ENCODE peak calls at places on chromosomes 3 and 15, in ten cellular contexts. One of them, this sample, is unnamed.

GRCh38 chr3:37601832-37602231 is 259.8 kb upstream of the CTDSPL start:
- DNase-seq in activated CD4-positive, alpha-beta T cell treated with anti-CD3 and anti-CD28 coated beads for 1 hour: no peak
- DNase-seq in posterior cingulate gyrus: no peak
- DNase-seq in KG1: no peak
- DNase-seq in activated CD8-positive, alpha-beta memory T cell treated with anti-CD3 and anti-CD28 coated beads, Interleukin-2, amount 50 U/mL, for 48 hours: no peak
- DNase-seq in BJ: no peak
- DNase-seq in astrocyte of the spinal cord: no peak
- DNase-seq in NCI-H748 treated with DMSO at 0.1 percent for 48 hours: no peak
- DNase-seq in T-helper 1 cell: no peak
- DNase-seq in neural progenitor cell: no peak
- DNase-seq in this sample: no peak

GRCh38 chr3:10286596-10287295 is 6.0 kb downstream of the GHRL start:
- DNase-seq in activated CD4-positive, alpha-beta T cell treated with anti-CD3 and anti-CD28 coated beads for 1 hour: no peak
- DNase-seq in posterior cingulate gyrus: no peak
- DNase-seq in KG1: no peak
- DNase-seq in activated CD8-positive, alpha-beta memory T cell treated with anti-CD3 and anti-CD28 coated beads, Interleukin-2, amount 50 U/mL, for 48 hours: no peak
- DNase-seq in BJ: no peak
- DNase-seq in astrocyte of the spinal cord: peak; percentile 83
- DNase-seq in NCI-H748 treated with DMSO at 0.1 percent for 48 hours: no peak
- DNase-seq in T-helper 1 cell: no peak
- DNase-seq in neural progenitor cell: peak; percentile 53
- DNase-seq in this sample: peak; percentile 52

GRCh38 chr15:89363133-89363532 is 28.5 kb upstream of the POLG start:
- DNase-seq in activated CD4-positive, alpha-beta T cell treated with anti-CD3 and anti-CD28 coated beads for 1 hour: no peak
- DNase-seq in posterior cingulate gyrus: no peak
- DNase-seq in KG1: no peak
- DNase-seq in activated CD8-positive, alpha-beta memory T cell treated with anti-CD3 and anti-CD28 coated beads, Interleukin-2, amount 50 U/mL, for 48 hours: no peak
- DNase-seq in BJ: no peak
- DNase-seq in astrocyte of the spinal cord: no peak
- DNase-seq in NCI-H748 treated with DMSO at 0.1 percent for 48 hours: no peak
- DNase-seq in T-helper 1 cell: no peak
- DNase-seq in neural progenitor cell: no peak
- DNase-seq in this sample: no peak

GRCh38 chr3:197082871-197083270 is 53.3 kb upstream of the MELTF start:
- DNase-seq in activated CD4-positive, alpha-beta T cell treated with anti-CD3 and anti-CD28 coated beads for 1 hour: no peak
- DNase-seq in posterior cingulate gyrus: no peak
- DNase-seq in KG1: no peak
- DNase-seq in activated CD8-positive, alpha-beta memory T cell treated with anti-CD3 and anti-CD28 coated beads, Interleukin-2, amount 50 U/mL, for 48 hours: no peak
- DNase-seq in BJ: no peak
- DNase-seq in astrocyte of the spinal cord: peak; percentile 9
- DNase-seq in NCI-H748 treated with DMSO at 0.1 percent for 48 hours: no peak
- DNase-seq in T-helper 1 cell: no peak
- DNase-seq in neural progenitor cell: no peak
- DNase-seq in this sample: no peak

GRCh38 chr3:13546667-13547171 is 2.2 kb upstream of the FBLN2 start:
- DNase-seq in activated CD4-positive, alpha-beta T cell treated with anti-CD3 and anti-CD28 coated beads for 1 hour: no peak
- DNase-seq in posterior cingulate gyrus: peak; percentile 9
- DNase-seq in KG1: no peak
- DNase-seq in activated CD8-positive, alpha-beta memory T cell treated with anti-CD3 and anti-CD28 coated beads, Interleukin-2, amount 50 U/mL, for 48 hours: no peak
- DNase-seq in BJ: no peak
- DNase-seq in astrocyte of the spinal cord: no peak
- DNase-seq in NCI-H748 treated with DMSO at 0.1 percent for 48 hours: no peak
- DNase-seq in T-helper 1 cell: no peak
- DNase-seq in neural progenitor cell: peak; percentile 40
- DNase-seq in this sample: no peak

GRCh38 chr15:100775581-100776185 is 103.9 kb upstream of the ALDH1A3 start:
- DNase-seq in activated CD4-positive, alpha-beta T cell treated with anti-CD3 and anti-CD28 coated beads for 1 hour: no peak
- DNase-seq in posterior cingulate gyrus: no peak
- DNase-seq in KG1: no peak
- DNase-seq in activated CD8-positive, alpha-beta memory T cell treated with anti-CD3 and anti-CD28 coated beads, Interleukin-2, amount 50 U/mL, for 48 hours: no peak
- DNase-seq in BJ: no peak
- DNase-seq in astrocyte of the spinal cord: no peak
- DNase-seq in NCI-H748 treated with DMSO at 0.1 percent for 48 hours: no peak
- DNase-seq in T-helper 1 cell: no peak
- DNase-seq in neural progenitor cell: no peak
- DNase-seq in this sample: no peak

GRCh38 chr3:130773371-130773770 is 26.7 kb upstream of the PIK3R4 start:
- DNase-seq in activated CD4-positive, alpha-beta T cell treated with anti-CD3 and anti-CD28 coated beads for 1 hour: no peak
- DNase-seq in posterior cingulate gyrus: no peak
- DNase-seq in KG1: no peak
- DNase-seq in activated CD8-positive, alpha-beta memory T cell treated with anti-CD3 and anti-CD28 coated beads, Interleukin-2, amount 50 U/mL, for 48 hours: no peak
- DNase-seq in BJ: no peak
- DNase-seq in astrocyte of the spinal cord: peak; percentile 16
- DNase-seq in NCI-H748 treated with DMSO at 0.1 percent for 48 hours: no peak
- DNase-seq in T-helper 1 cell: no peak
- DNase-seq in neural progenitor cell: no peak
- DNase-seq in this sample: no peak

GRCh38 chr15:81254277-81255265 is 57.9 kb downstream of the IL16 start:
- DNase-seq in activated CD4-positive, alpha-beta T cell treated with anti-CD3 and anti-CD28 coated beads for 1 hour: no peak
- DNase-seq in posterior cingulate gyrus: no peak
- DNase-seq in KG1: no peak
- DNase-seq in activated CD8-positive, alpha-beta memory T cell treated with anti-CD3 and anti-CD28 coated beads, Interleukin-2, amount 50 U/mL, for 48 hours: no peak
- DNase-seq in BJ: no peak
- DNase-seq in astrocyte of the spinal cord: no peak
- DNase-seq in NCI-H748 treated with DMSO at 0.1 percent for 48 hours: no peak
- DNase-seq in T-helper 1 cell: no peak
- DNase-seq in neural progenitor cell: no peak
- DNase-seq in this sample: no peak

GRCh38 chr15:40793216-40793989 is 13.5 kb upstream of the ZFYVE19 start:
- DNase-seq in activated CD4-positive, alpha-beta T cell treated with anti-CD3 and anti-CD28 coated beads for 1 hour: no peak
- DNase-seq in posterior cingulate gyrus: no peak
- DNase-seq in KG1: no peak
- DNase-seq in activated CD8-positive, alpha-beta memory T cell treated with anti-CD3 and anti-CD28 coated beads, Interleukin-2, amount 50 U/mL, for 48 hours: no peak
- DNase-seq in BJ: peak; percentile 54
- DNase-seq in astrocyte of the spinal cord: peak; percentile 96
- DNase-seq in NCI-H748 treated with DMSO at 0.1 percent for 48 hours: no peak
- DNase-seq in T-helper 1 cell: no peak
- DNase-seq in neural progenitor cell: no peak
- DNase-seq in this sample: no peak

GRCh38 chr15:64695571-64695992 is 79.8 kb downstream of the RBPMS2 start:
- DNase-seq in activated CD4-positive, alpha-beta T cell treated with anti-CD3 and anti-CD28 coated beads for 1 hour: no peak
- DNase-seq in posterior cingulate gyrus: no peak
- DNase-seq in KG1: no peak
- DNase-seq in activated CD8-positive, alpha-beta memory T cell treated with anti-CD3 and anti-CD28 coated beads, Interleukin-2, amount 50 U/mL, for 48 hours: no peak
- DNase-seq in BJ: no peak
- DNase-seq in astrocyte of the spinal cord: no peak
- DNase-seq in NCI-H748 treated with DMSO at 0.1 percent for 48 hours: no peak
- DNase-seq in T-helper 1 cell: no peak
- DNase-seq in neural progenitor cell: no peak
- DNase-seq in this sample: no peak

GRCh38 chr3:171173732-171174131 is 147.2 kb upstream of the SLC2A2 start:
- DNase-seq in activated CD4-positive, alpha-beta T cell treated with anti-CD3 and anti-CD28 coated beads for 1 hour: no peak
- DNase-seq in posterior cingulate gyrus: peak; percentile 77
- DNase-seq in KG1: no peak
- DNase-seq in activated CD8-positive, alpha-beta memory T cell treated with anti-CD3 and anti-CD28 coated beads, Interleukin-2, amount 50 U/mL, for 48 hours: no peak
- DNase-seq in BJ: no peak
- DNase-seq in astrocyte of the spinal cord: no peak
- DNase-seq in NCI-H748 treated with DMSO at 0.1 percent for 48 hours: no peak
- DNase-seq in T-helper 1 cell: no peak
- DNase-seq in neural progenitor cell: peak; percentile 35
- DNase-seq in this sample: no peak

GRCh38 chr3:54087581-54088410 is 34.6 kb upstream of the CACNA2D3 start:
- DNase-seq in activated CD4-positive, alpha-beta T cell treated with anti-CD3 and anti-CD28 coated beads for 1 hour: no peak
- DNase-seq in posterior cingulate gyrus: no peak
- DNase-seq in KG1: no peak
- DNase-seq in activated CD8-positive, alpha-beta memory T cell treated with anti-CD3 and anti-CD28 coated beads, Interleukin-2, amount 50 U/mL, for 48 hours: no peak
- DNase-seq in BJ: no peak
- DNase-seq in astrocyte of the spinal cord: no peak
- DNase-seq in NCI-H748 treated with DMSO at 0.1 percent for 48 hours: no peak
- DNase-seq in T-helper 1 cell: no peak
- DNase-seq in neural progenitor cell: peak; percentile 27
- DNase-seq in this sample: no peak

GRCh38 chr15:63022663-63023062 is 19.9 kb upstream of the TPM1 start:
- DNase-seq in activated CD4-positive, alpha-beta T cell treated with anti-CD3 and anti-CD28 coated beads for 1 hour: no peak
- DNase-seq in posterior cingulate gyrus: no peak
- DNase-seq in KG1: no peak
- DNase-seq in activated CD8-positive, alpha-beta memory T cell treated with anti-CD3 and anti-CD28 coated beads, Interleukin-2, amount 50 U/mL, for 48 hours: no peak
- DNase-seq in BJ: no peak
- DNase-seq in astrocyte of the spinal cord: no peak
- DNase-seq in NCI-H748 treated with DMSO at 0.1 percent for 48 hours: no peak
- DNase-seq in T-helper 1 cell: no peak
- DNase-seq in neural progenitor cell: no peak
- DNase-seq in this sample: no peak

GRCh38 chr15:52011711-52012144 is 7.3 kb upstream of the MAPK6 start:
- DNase-seq in activated CD4-positive, alpha-beta T cell treated with anti-CD3 and anti-CD28 coated beads for 1 hour: no peak
- DNase-seq in posterior cingulate gyrus: no peak
- DNase-seq in KG1: no peak
- DNase-seq in activated CD8-positive, alpha-beta memory T cell treated with anti-CD3 and anti-CD28 coated beads, Interleukin-2, amount 50 U/mL, for 48 hours: peak; percentile 26
- DNase-seq in BJ: no peak
- DNase-seq in astrocyte of the spinal cord: no peak
- DNase-seq in NCI-H748 treated with DMSO at 0.1 percent for 48 hours: peak; percentile 64
- DNase-seq in T-helper 1 cell: no peak
- DNase-seq in neural progenitor cell: peak; percentile 44
- DNase-seq in this sample: no peak

GRCh38 chr15:38843736-38844590 is 279.3 kb upstream of the RASGRP1 start:
- DNase-seq in activated CD4-positive, alpha-beta T cell treated with anti-CD3 and anti-CD28 coated beads for 1 hour: no peak
- DNase-seq in posterior cingulate gyrus: no peak
- DNase-seq in KG1: no peak
- DNase-seq in activated CD8-positive, alpha-beta memory T cell treated with anti-CD3 and anti-CD28 coated beads, Interleukin-2, amount 50 U/mL, for 48 hours: no peak
- DNase-seq in BJ: peak; percentile 74
- DNase-seq in astrocyte of the spinal cord: no peak
- DNase-seq in NCI-H748 treated with DMSO at 0.1 percent for 48 hours: no peak
- DNase-seq in T-helper 1 cell: no peak
- DNase-seq in neural progenitor cell: no peak
- DNase-seq in this sample: no peak

GRCh38 chr3:105448338-105448982 is 81.8 kb downstream of the ALCAM start:
- DNase-seq in activated CD4-positive, alpha-beta T cell treated with anti-CD3 and anti-CD28 coated beads for 1 hour: no peak
- DNase-seq in posterior cingulate gyrus: peak; percentile 52
- DNase-seq in KG1: no peak
- DNase-seq in activated CD8-positive, alpha-beta memory T cell treated with anti-CD3 and anti-CD28 coated beads, Interleukin-2, amount 50 U/mL, for 48 hours: no peak
- DNase-seq in BJ: no peak
- DNase-seq in astrocyte of the spinal cord: peak; percentile 33
- DNase-seq in NCI-H748 treated with DMSO at 0.1 percent for 48 hours: no peak
- DNase-seq in T-helper 1 cell: no peak
- DNase-seq in neural progenitor cell: peak; percentile 30
- DNase-seq in this sample: no peak

GRCh38 chr3:13009132-13009945 is 63.9 kb downstream of the IQSEC1 start:
- DNase-seq in activated CD4-positive, alpha-beta T cell treated with anti-CD3 and anti-CD28 coated beads for 1 hour: no peak
- DNase-seq in posterior cingulate gyrus: no peak
- DNase-seq in KG1: peak; percentile 71
- DNase-seq in activated CD8-positive, alpha-beta memory T cell treated with anti-CD3 and anti-CD28 coated beads, Interleukin-2, amount 50 U/mL, for 48 hours: peak; percentile 80
- DNase-seq in BJ: no peak
- DNase-seq in astrocyte of the spinal cord: no peak
- DNase-seq in NCI-H748 treated with DMSO at 0.1 percent for 48 hours: no peak
- DNase-seq in T-helper 1 cell: peak; percentile 41
- DNase-seq in neural progenitor cell: no peak
- DNase-seq in this sample: no peak

GRCh38 chr15:56929933-56930332 is 11.5 kb downstream of the TCF12 start:
- DNase-seq in activated CD4-positive, alpha-beta T cell treated with anti-CD3 and anti-CD28 coated beads for 1 hour: no peak
- DNase-seq in posterior cingulate gyrus: no peak
- DNase-seq in KG1: no peak
- DNase-seq in activated CD8-positive, alpha-beta memory T cell treated with anti-CD3 and anti-CD28 coated beads, Interleukin-2, amount 50 U/mL, for 48 hours: no peak
- DNase-seq in BJ: no peak
- DNase-seq in astrocyte of the spinal cord: no peak
- DNase-seq in NCI-H748 treated with DMSO at 0.1 percent for 48 hours: no peak
- DNase-seq in T-helper 1 cell: no peak
- DNase-seq in neural progenitor cell: no peak
- DNase-seq in this sample: no peak

GRCh38 chr3:33911525-33912322 is 113.3 kb downstream of the PDCD6IP start:
- DNase-seq in activated CD4-positive, alpha-beta T cell treated with anti-CD3 and anti-CD28 coated beads for 1 hour: no peak
- DNase-seq in posterior cingulate gyrus: no peak
- DNase-seq in KG1: no peak
- DNase-seq in activated CD8-positive, alpha-beta memory T cell treated with anti-CD3 and anti-CD28 coated beads, Interleukin-2, amount 50 U/mL, for 48 hours: no peak
- DNase-seq in BJ: peak; percentile 6
- DNase-seq in astrocyte of the spinal cord: peak; percentile 47
- DNase-seq in NCI-H748 treated with DMSO at 0.1 percent for 48 hours: no peak
- DNase-seq in T-helper 1 cell: no peak
- DNase-seq in neural progenitor cell: no peak
- DNase-seq in this sample: no peak

GRCh38 chr3:72230774-72231379 is 445.9 kb upstream of the PROK2 start:
- DNase-seq in activated CD4-positive, alpha-beta T cell treated with anti-CD3 and anti-CD28 coated beads for 1 hour: no peak
- DNase-seq in posterior cingulate gyrus: no peak
- DNase-seq in KG1: no peak
- DNase-seq in activated CD8-positive, alpha-beta memory T cell treated with anti-CD3 and anti-CD28 coated beads, Interleukin-2, amount 50 U/mL, for 48 hours: no peak
- DNase-seq in BJ: peak; percentile 45
- DNase-seq in astrocyte of the spinal cord: no peak
- DNase-seq in NCI-H748 treated with DMSO at 0.1 percent for 48 hours: no peak
- DNase-seq in T-helper 1 cell: no peak
- DNase-seq in neural progenitor cell: no peak
- DNase-seq in this sample: no peak

GRCh38 chr3:111885578-111885977 is 26.5 kb downstream of the PHLDB2 start:
- DNase-seq in activated CD4-positive, alpha-beta T cell treated with anti-CD3 and anti-CD28 coated beads for 1 hour: no peak
- DNase-seq in posterior cingulate gyrus: no peak
- DNase-seq in KG1: no peak
- DNase-seq in activated CD8-positive, alpha-beta memory T cell treated with anti-CD3 and anti-CD28 coated beads, Interleukin-2, amount 50 U/mL, for 48 hours: no peak
- DNase-seq in BJ: no peak
- DNase-seq in astrocyte of the spinal cord: no peak
- DNase-seq in NCI-H748 treated with DMSO at 0.1 percent for 48 hours: no peak
- DNase-seq in T-helper 1 cell: no peak
- DNase-seq in neural progenitor cell: no peak
- DNase-seq in this sample: no peak

GRCh38 chr3:171306631-171307030 is 153.6 kb downstream of the TNIK start:
- DNase-seq in activated CD4-positive, alpha-beta T cell treated with anti-CD3 and anti-CD28 coated beads for 1 hour: no peak
- DNase-seq in posterior cingulate gyrus: peak; percentile 70
- DNase-seq in KG1: no peak
- DNase-seq in activated CD8-positive, alpha-beta memory T cell treated with anti-CD3 and anti-CD28 coated beads, Interleukin-2, amount 50 U/mL, for 48 hours: no peak
- DNase-seq in BJ: peak; percentile 85
- DNase-seq in astrocyte of the spinal cord: peak; percentile 99
- DNase-seq in NCI-H748 treated with DMSO at 0.1 percent for 48 hours: no peak
- DNase-seq in T-helper 1 cell: no peak
- DNase-seq in neural progenitor cell: no peak
- DNase-seq in this sample: no peak

GRCh38 chr3:46848271-46849097 is 14.8 kb downstream of the MYL3 start:
- DNase-seq in activated CD4-positive, alpha-beta T cell treated with anti-CD3 and anti-CD28 coated beads for 1 hour: peak; percentile 7
- DNase-seq in posterior cingulate gyrus: no peak
- DNase-seq in KG1: no peak
- DNase-seq in activated CD8-positive, alpha-beta memory T cell treated with anti-CD3 and anti-CD28 coated beads, Interleukin-2, amount 50 U/mL, for 48 hours: peak; percentile 70
- DNase-seq in BJ: peak; percentile 27
- DNase-seq in astrocyte of the spinal cord: peak; percentile 49
- DNase-seq in NCI-H748 treated with DMSO at 0.1 percent for 48 hours: no peak
- DNase-seq in T-helper 1 cell: no peak
- DNase-seq in neural progenitor cell: peak; percentile 58
- DNase-seq in this sample: no peak

GRCh38 chr15:69009353-69009752 is 5.1 kb upstream of the NOX5 start:
- DNase-seq in activated CD4-positive, alpha-beta T cell treated with anti-CD3 and anti-CD28 coated beads for 1 hour: no peak
- DNase-seq in posterior cingulate gyrus: no peak
- DNase-seq in KG1: no peak
- DNase-seq in activated CD8-positive, alpha-beta memory T cell treated with anti-CD3 and anti-CD28 coated beads, Interleukin-2, amount 50 U/mL, for 48 hours: no peak
- DNase-seq in BJ: no peak
- DNase-seq in astrocyte of the spinal cord: no peak
- DNase-seq in NCI-H748 treated with DMSO at 0.1 percent for 48 hours: no peak
- DNase-seq in T-helper 1 cell: no peak
- DNase-seq in neural progenitor cell: no peak
- DNase-seq in this sample: no peak

GRCh38 chr15:80242132-80242769 is 9.8 kb downstream of the CTXND1 start:
- DNase-seq in activated CD4-positive, alpha-beta T cell treated with anti-CD3 and anti-CD28 coated beads for 1 hour: no peak
- DNase-seq in posterior cingulate gyrus: no peak
- DNase-seq in KG1: no peak
- DNase-seq in activated CD8-positive, alpha-beta memory T cell treated with anti-CD3 and anti-CD28 coated beads, Interleukin-2, amount 50 U/mL, for 48 hours: peak; percentile 57
- DNase-seq in BJ: no peak
- DNase-seq in astrocyte of the spinal cord: no peak
- DNase-seq in NCI-H748 treated with DMSO at 0.1 percent for 48 hours: no peak
- DNase-seq in T-helper 1 cell: no peak
- DNase-seq in neural progenitor cell: peak; percentile 60
- DNase-seq in this sample: peak; percentile 46

This sample was measured in Jurkat, Clone E6-1.